ENCODE peak calls at places on chromosomes 5 and 9, in seven cellular contexts. One of them, this sample, is unnamed.
A peak's percentile ranks its signal among the peaks of the same experiment; 100 is the strongest.

GRCh38 chr5:96075579-96076289 is 114.1 kb upstream of the ELL2 start:
- DNase-seq in iPS-NIHi11: no peak
- DNase-seq in brain microvascular endothelial cell: no peak
- DNase-seq in iris pigment epithelial cell: no peak
- DNase-seq in EL: no peak
- DNase-seq in nucleus accumbens: no peak
- DNase-seq in AG20443: no peak
- DNase-seq in this sample: no peak

GRCh38 chr5:125298258-125298657 is 551.8 kb upstream of the ZNF608 start:
- DNase-seq in EL: no peak
- DNase-seq in brain microvascular endothelial cell: no peak
- DNase-seq in nucleus accumbens: no peak
- DNase-seq in AG20443: no peak
- DNase-seq in iris pigment epithelial cell: peak; percentile 26
- DNase-seq in iPS-NIHi11: no peak
- DNase-seq in this sample: no peak

GRCh38 chr9:93644397-93645088 is 68.2 kb downstream of the PHF2 start:
- DNase-seq in nucleus accumbens: no peak
- DNase-seq in iPS-NIHi11: no peak
- DNase-seq in brain microvascular endothelial cell: no peak
- DNase-seq in EL: no peak
- DNase-seq in iris pigment epithelial cell: no peak
- DNase-seq in AG20443: no peak
- DNase-seq in this sample: no peak

GRCh38 chr5:172607213-172607793 is 33.8 kb upstream of the NEURL1B start:
- DNase-seq in brain microvascular endothelial cell: no peak
- DNase-seq in EL: no peak
- DNase-seq in iPS-NIHi11: no peak
- DNase-seq in AG20443: no peak
- DNase-seq in nucleus accumbens: no peak
- DNase-seq in iris pigment epithelial cell: peak; percentile 70
- DNase-seq in this sample: no peak

GRCh38 chr9:97812247-97812543 is 40.8 kb upstream of the FOXE1 start:
- DNase-seq in EL: no peak
- DNase-seq in iPS-NIHi11: no peak
- DNase-seq in nucleus accumbens: no peak
- DNase-seq in AG20443: no peak
- DNase-seq in iris pigment epithelial cell: no peak
- DNase-seq in brain microvascular endothelial cell: no peak
- DNase-seq in this sample: no peak

GRCh38 chr5:14009575-14009974 is 65.1 kb upstream of the DNAH5 start:
- DNase-seq in brain microvascular endothelial cell: no peak
- DNase-seq in nucleus accumbens: no peak
- DNase-seq in iris pigment epithelial cell: peak; percentile 31
- DNase-seq in iPS-NIHi11: no peak
- DNase-seq in EL: no peak
- DNase-seq in AG20443: no peak
- DNase-seq in this sample: peak; percentile 37

GRCh38 chr5:136424835-136425694 is 59.7 kb upstream of the TRPC7 start:
- DNase-seq in EL: peak; percentile 57
- DNase-seq in nucleus accumbens: peak; percentile 51
- DNase-seq in iPS-NIHi11: peak; percentile 88
- DNase-seq in iris pigment epithelial cell: peak; percentile 46
- DNase-seq in AG20443: peak; percentile 83
- DNase-seq in brain microvascular endothelial cell: peak; percentile 21
- DNase-seq in this sample: no peak

GRCh38 chr5:181248277-181248676 is 4.6 kb upstream of the RACK1 start:
- DNase-seq in EL: no peak
- DNase-seq in iris pigment epithelial cell: no peak
- DNase-seq in iPS-NIHi11: no peak
- DNase-seq in AG20443: no peak
- DNase-seq in brain microvascular endothelial cell: no peak
- DNase-seq in nucleus accumbens: no peak
- DNase-seq in this sample: no peak

GRCh38 chr5:135707302-135707701 is 127.2 kb upstream of the SLC25A48 start:
- DNase-seq in brain microvascular endothelial cell: no peak
- DNase-seq in nucleus accumbens: no peak
- DNase-seq in iPS-NIHi11: no peak
- DNase-seq in iris pigment epithelial cell: no peak
- DNase-seq in AG20443: no peak
- DNase-seq in EL: no peak
- DNase-seq in this sample: no peak

GRCh38 chr5:157004893-157005551 is 42.0 kb upstream of the TIMD4 start:
- DNase-seq in EL: peak; percentile 1
- DNase-seq in nucleus accumbens: no peak
- DNase-seq in iPS-NIHi11: no peak
- DNase-seq in brain microvascular endothelial cell: no peak
- DNase-seq in AG20443: peak; percentile 66
- DNase-seq in iris pigment epithelial cell: peak; percentile 14
- DNase-seq in this sample: peak; percentile 18

GRCh38 chr5:74630387-74631087 is 10.0 kb downstream of the ENC1 start:
- DNase-seq in iPS-NIHi11: no peak
- DNase-seq in EL: peak; percentile 85
- DNase-seq in iris pigment epithelial cell: peak; percentile 95
- DNase-seq in AG20443: peak; percentile 78
- DNase-seq in brain microvascular endothelial cell: peak; percentile 92
- DNase-seq in nucleus accumbens: no peak
- DNase-seq in this sample: peak; percentile 91

GRCh38 chr5:169697976-169698375 is 60.9 kb downstream of the DOCK2 start:
- DNase-seq in iris pigment epithelial cell: no peak
- DNase-seq in EL: peak; percentile 26
- DNase-seq in AG20443: no peak
- DNase-seq in nucleus accumbens: no peak
- DNase-seq in brain microvascular endothelial cell: no peak
- DNase-seq in iPS-NIHi11: no peak
- DNase-seq in this sample: no peak

GRCh38 chr5:159864885-159865622 is 51.2 kb upstream of the ADRA1B start:
- DNase-seq in nucleus accumbens: no peak
- DNase-seq in brain microvascular endothelial cell: no peak
- DNase-seq in iris pigment epithelial cell: peak; percentile 27
- DNase-seq in iPS-NIHi11: no peak
- DNase-seq in AG20443: peak; percentile 48
- DNase-seq in EL: no peak
- DNase-seq in this sample: peak; percentile 29

GRCh38 chr9:121670447-121670846 is 19.0 kb downstream of the DAB2IP start:
- DNase-seq in brain microvascular endothelial cell: no peak
- DNase-seq in EL: peak; percentile 33
- DNase-seq in iris pigment epithelial cell: peak; percentile 59
- DNase-seq in nucleus accumbens: no peak
- DNase-seq in AG20443: peak; percentile 39
- DNase-seq in iPS-NIHi11: no peak
- DNase-seq in this sample: peak; percentile 24

GRCh38 chr9:81791076-81791475 is 101.7 kb upstream of the TLE1 start:
- DNase-seq in iris pigment epithelial cell: no peak
- DNase-seq in EL: no peak
- DNase-seq in iPS-NIHi11: no peak
- DNase-seq in nucleus accumbens: no peak
- DNase-seq in brain microvascular endothelial cell: no peak
- DNase-seq in AG20443: no peak
- DNase-seq in this sample: no peak

GRCh38 chr9:107387401-107387800 is 102.2 kb downstream of the KLF4 start:
- DNase-seq in nucleus accumbens: no peak
- DNase-seq in EL: no peak
- DNase-seq in brain microvascular endothelial cell: no peak
- DNase-seq in iris pigment epithelial cell: peak; percentile 10
- DNase-seq in iPS-NIHi11: no peak
- DNase-seq in AG20443: no peak
- DNase-seq in this sample: no peak

GRCh38 chr9:125889122-125889523 is 141.9 kb downstream of the PBX3 start:
- DNase-seq in nucleus accumbens: peak; percentile 57
- DNase-seq in AG20443: peak; percentile 30
- DNase-seq in iris pigment epithelial cell: no peak
- DNase-seq in brain microvascular endothelial cell: peak; percentile 2
- DNase-seq in iPS-NIHi11: no peak
- DNase-seq in EL: peak; percentile 22
- DNase-seq in this sample: no peak

GRCh38 chr5:31811210-31811609 is 172.3 kb downstream of the PDZD2 start:
- DNase-seq in AG20443: peak; percentile 87
- DNase-seq in iris pigment epithelial cell: peak; percentile 94
- DNase-seq in nucleus accumbens: peak; percentile 7
- DNase-seq in brain microvascular endothelial cell: peak; percentile 91
- DNase-seq in iPS-NIHi11: no peak
- DNase-seq in EL: peak; percentile 92
- DNase-seq in this sample: peak; percentile 87

GRCh38 chr5:173329370-173330150 is 1.3 kb upstream of the STC2 start:
- DNase-seq in nucleus accumbens: peak; percentile 21
- DNase-seq in iPS-NIHi11: peak; percentile 65
- DNase-seq in AG20443: peak; percentile 34
- DNase-seq in brain microvascular endothelial cell: no peak
- DNase-seq in iris pigment epithelial cell: no peak
- DNase-seq in EL: peak; percentile 87
- DNase-seq in this sample: peak; percentile 39

GRCh38 chr9:122370303-122370702 is 521 bp upstream of the PTGS1 start:
- DNase-seq in AG20443: no peak
- DNase-seq in iPS-NIHi11: no peak
- DNase-seq in EL: no peak
- DNase-seq in nucleus accumbens: no peak
- DNase-seq in iris pigment epithelial cell: no peak
- DNase-seq in brain microvascular endothelial cell: no peak
- DNase-seq in this sample: no peak

GRCh38 chr5:160048131-160048530 is 39.2 kb downstream of the TTC1 start:
- DNase-seq in iris pigment epithelial cell: no peak
- DNase-seq in EL: no peak
- DNase-seq in nucleus accumbens: no peak
- DNase-seq in brain microvascular endothelial cell: no peak
- DNase-seq in AG20443: no peak
- DNase-seq in iPS-NIHi11: no peak
- DNase-seq in this sample: no peak

GRCh38 chr5:10310073-10310779 is 2.5 kb upstream of the CMBL start:
- DNase-seq in AG20443: no peak
- DNase-seq in brain microvascular endothelial cell: peak; percentile 24
- DNase-seq in EL: peak; percentile 86
- DNase-seq in nucleus accumbens: no peak
- DNase-seq in iris pigment epithelial cell: peak; percentile 54
- DNase-seq in iPS-NIHi11: peak; percentile 38
- DNase-seq in this sample: no peak

GRCh38 chr9:86368871-86369521 is 14.8 kb upstream of the TUT7 start:
- DNase-seq in iPS-NIHi11: no peak
- DNase-seq in iris pigment epithelial cell: peak; percentile 97
- DNase-seq in brain microvascular endothelial cell: peak; percentile 62
- DNase-seq in nucleus accumbens: no peak
- DNase-seq in AG20443: peak; percentile 33
- DNase-seq in EL: peak; percentile 78
- DNase-seq in this sample: peak; percentile 98

This sample was measured in HCEC 1CT.